ENCODE peak calls at places on chromosomes 5 and 9, in eight cellular contexts. One of them, this sample, is unnamed.

GRCh38 chr5:154164182-154164581 is 26.4 kb upstream of the GALNT10 start:
- DNase-seq in cardiac muscle cell: no peak
- DNase-seq in dorsolateral prefrontal cortex: no peak
- DNase-seq in stomach: no peak
- DNase-seq in endodermal cell: no peak
- DNase-seq in tibial artery: no peak
- DNase-seq in caudate nucleus: no peak
- DNase-seq in right cardiac atrium: no peak
- DNase-seq in this sample: no peak

GRCh38 chr5:151615431-151615830 is 24.3 kb upstream of the FAT2 start:
- DNase-seq in cardiac muscle cell: no peak
- DNase-seq in dorsolateral prefrontal cortex: no peak
- DNase-seq in stomach: no peak
- DNase-seq in endodermal cell: no peak
- DNase-seq in tibial artery: no peak
- DNase-seq in caudate nucleus: no peak
- DNase-seq in right cardiac atrium: no peak
- DNase-seq in this sample: peak; percentile 100

GRCh38 chr5:108642170-108642906 is 105.4 kb upstream of the FER start:
- DNase-seq in cardiac muscle cell: peak; percentile 86
- DNase-seq in dorsolateral prefrontal cortex: peak; percentile 65
- DNase-seq in stomach: peak; percentile 38
- DNase-seq in endodermal cell: peak; percentile 90
- DNase-seq in tibial artery: peak; percentile 41
- DNase-seq in caudate nucleus: peak; percentile 25
- DNase-seq in right cardiac atrium: peak; percentile 44
- DNase-seq in this sample: peak; percentile 54

GRCh38 chr9:128656416-128657343 is at the start of gene DYNC2I2:
- DNase-seq in cardiac muscle cell: peak; percentile 96
- DNase-seq in dorsolateral prefrontal cortex: peak; percentile 90
- DNase-seq in stomach: peak; percentile 98
- DNase-seq in endodermal cell: peak; percentile 98
- DNase-seq in tibial artery: peak; percentile 93
- DNase-seq in caudate nucleus: peak; percentile 81
- DNase-seq in right cardiac atrium: peak; percentile 99
- DNase-seq in this sample: peak; percentile 88

GRCh38 chr5:75363726-75364495 is 26.9 kb downstream of the HMGCR start:
- DNase-seq in cardiac muscle cell: no peak
- DNase-seq in dorsolateral prefrontal cortex: no peak
- DNase-seq in stomach: peak; percentile 84
- DNase-seq in endodermal cell: peak; percentile 56
- DNase-seq in tibial artery: no peak
- DNase-seq in caudate nucleus: no peak
- DNase-seq in right cardiac atrium: peak; percentile 15
- DNase-seq in this sample: no peak

GRCh38 chr5:132819468-132819867 is 6.4 kb downstream of the SOWAHA start:
- DNase-seq in cardiac muscle cell: no peak
- DNase-seq in dorsolateral prefrontal cortex: no peak
- DNase-seq in stomach: peak; percentile 27
- DNase-seq in endodermal cell: no peak
- DNase-seq in tibial artery: no peak
- DNase-seq in caudate nucleus: no peak
- DNase-seq in right cardiac atrium: no peak
- DNase-seq in this sample: no peak

GRCh38 chr5:95715799-95716461 is 15.2 kb upstream of the RHOBTB3 start:
- DNase-seq in cardiac muscle cell: peak; percentile 83
- DNase-seq in dorsolateral prefrontal cortex: no peak
- DNase-seq in stomach: no peak
- DNase-seq in endodermal cell: no peak
- DNase-seq in tibial artery: no peak
- DNase-seq in caudate nucleus: no peak
- DNase-seq in right cardiac atrium: no peak
- DNase-seq in this sample: peak; percentile 83

GRCh38 chr9:19840953-19841352 is 52.1 kb upstream of the SLC24A2 start:
- DNase-seq in cardiac muscle cell: no peak
- DNase-seq in dorsolateral prefrontal cortex: no peak
- DNase-seq in stomach: no peak
- DNase-seq in endodermal cell: no peak
- DNase-seq in tibial artery: no peak
- DNase-seq in caudate nucleus: no peak
- DNase-seq in right cardiac atrium: no peak
- DNase-seq in this sample: no peak

GRCh38 chr9:34876096-34876495 is 82.0 kb upstream of the PHF24 start:
- DNase-seq in cardiac muscle cell: no peak
- DNase-seq in dorsolateral prefrontal cortex: no peak
- DNase-seq in stomach: no peak
- DNase-seq in endodermal cell: no peak
- DNase-seq in tibial artery: no peak
- DNase-seq in caudate nucleus: no peak
- DNase-seq in right cardiac atrium: no peak
- DNase-seq in this sample: peak; percentile 22

GRCh38 chr5:1066676-1067075 is 45.2 kb downstream of the SLC12A7 start:
- DNase-seq in cardiac muscle cell: no peak
- DNase-seq in dorsolateral prefrontal cortex: no peak
- DNase-seq in stomach: no peak
- DNase-seq in endodermal cell: no peak
- DNase-seq in tibial artery: no peak
- DNase-seq in caudate nucleus: no peak
- DNase-seq in right cardiac atrium: no peak
- DNase-seq in this sample: no peak

GRCh38 chr9:38435526-38435925 is 11.3 kb upstream of the IGFBPL1 start:
- DNase-seq in cardiac muscle cell: peak; percentile 6
- DNase-seq in dorsolateral prefrontal cortex: no peak
- DNase-seq in stomach: no peak
- DNase-seq in endodermal cell: no peak
- DNase-seq in tibial artery: no peak
- DNase-seq in caudate nucleus: no peak
- DNase-seq in right cardiac atrium: no peak
- DNase-seq in this sample: no peak

GRCh38 chr9:4262735-4263141 is 37.1 kb downstream of the GLIS3 start:
- DNase-seq in cardiac muscle cell: peak; percentile 75
- DNase-seq in dorsolateral prefrontal cortex: no peak
- DNase-seq in stomach: no peak
- DNase-seq in endodermal cell: peak; percentile 68
- DNase-seq in tibial artery: no peak
- DNase-seq in caudate nucleus: no peak
- DNase-seq in right cardiac atrium: no peak
- DNase-seq in this sample: peak; percentile 87

GRCh38 chr5:114447084-114447773 is 85.4 kb downstream of the KCNN2 start:
- DNase-seq in cardiac muscle cell: peak; percentile 2
- DNase-seq in dorsolateral prefrontal cortex: no peak
- DNase-seq in stomach: no peak
- DNase-seq in endodermal cell: no peak
- DNase-seq in tibial artery: no peak
- DNase-seq in caudate nucleus: no peak
- DNase-seq in right cardiac atrium: no peak
- DNase-seq in this sample: no peak

GRCh38 chr9:91741529-91741928 is 208.5 kb downstream of the ROR2 start:
- DNase-seq in cardiac muscle cell: peak; percentile 67
- DNase-seq in dorsolateral prefrontal cortex: no peak
- DNase-seq in stomach: no peak
- DNase-seq in endodermal cell: no peak
- DNase-seq in tibial artery: no peak
- DNase-seq in caudate nucleus: no peak
- DNase-seq in right cardiac atrium: no peak
- DNase-seq in this sample: peak; percentile 71

GRCh38 chr5:132487841-132488555 is 2.6 kb downstream of the IRF1 start:
- DNase-seq in cardiac muscle cell: no peak
- DNase-seq in dorsolateral prefrontal cortex: peak; percentile 19
- DNase-seq in stomach: peak; percentile 25
- DNase-seq in endodermal cell: peak; percentile 29
- DNase-seq in tibial artery: no peak
- DNase-seq in caudate nucleus: no peak
- DNase-seq in right cardiac atrium: no peak
- DNase-seq in this sample: no peak

GRCh38 chr5:20023686-20024085 is 35.7 kb upstream of the CDH18 start:
- DNase-seq in cardiac muscle cell: peak; percentile 7
- DNase-seq in dorsolateral prefrontal cortex: no peak
- DNase-seq in stomach: no peak
- DNase-seq in endodermal cell: no peak
- DNase-seq in tibial artery: no peak
- DNase-seq in caudate nucleus: no peak
- DNase-seq in right cardiac atrium: no peak
- DNase-seq in this sample: no peak

GRCh38 chr5:68343421-68343826 is 127.9 kb downstream of the PIK3R1 start:
- DNase-seq in cardiac muscle cell: peak; percentile 88
- DNase-seq in dorsolateral prefrontal cortex: no peak
- DNase-seq in stomach: peak; percentile 46
- DNase-seq in endodermal cell: peak; percentile 50
- DNase-seq in tibial artery: peak; percentile 90
- DNase-seq in caudate nucleus: no peak
- DNase-seq in right cardiac atrium: peak; percentile 59
- DNase-seq in this sample: peak; percentile 98

GRCh38 chr9:12817702-12818101 is 42.9 kb downstream of the LURAP1L start:
- DNase-seq in cardiac muscle cell: no peak
- DNase-seq in dorsolateral prefrontal cortex: no peak
- DNase-seq in stomach: peak; percentile 65
- DNase-seq in endodermal cell: peak; percentile 68
- DNase-seq in tibial artery: no peak
- DNase-seq in caudate nucleus: no peak
- DNase-seq in right cardiac atrium: no peak
- DNase-seq in this sample: peak; percentile 99

GRCh38 chr9:12815895-12816294 is 41.1 kb downstream of the LURAP1L start:
- DNase-seq in cardiac muscle cell: peak; percentile 80
- DNase-seq in dorsolateral prefrontal cortex: no peak
- DNase-seq in stomach: no peak
- DNase-seq in endodermal cell: no peak
- DNase-seq in tibial artery: no peak
- DNase-seq in caudate nucleus: no peak
- DNase-seq in right cardiac atrium: no peak
- DNase-seq in this sample: no peak

GRCh38 chr9:12814877-12815237 is 40.0 kb downstream of the LURAP1L start:
- DNase-seq in cardiac muscle cell: no peak
- DNase-seq in dorsolateral prefrontal cortex: no peak
- DNase-seq in stomach: no peak
- DNase-seq in endodermal cell: no peak
- DNase-seq in tibial artery: no peak
- DNase-seq in caudate nucleus: no peak
- DNase-seq in right cardiac atrium: no peak
- DNase-seq in this sample: no peak

GRCh38 chr9:12818431-12819000 is 43.7 kb downstream of the LURAP1L start:
- DNase-seq in cardiac muscle cell: peak; percentile 73
- DNase-seq in dorsolateral prefrontal cortex: no peak
- DNase-seq in stomach: no peak
- DNase-seq in endodermal cell: peak; percentile 59
- DNase-seq in tibial artery: peak; percentile 25
- DNase-seq in caudate nucleus: no peak
- DNase-seq in right cardiac atrium: no peak
- DNase-seq in this sample: no peak

GRCh38 chr9:12816656-12817101 is 41.9 kb downstream of the LURAP1L start:
- DNase-seq in cardiac muscle cell: no peak
- DNase-seq in dorsolateral prefrontal cortex: no peak
- DNase-seq in stomach: no peak
- DNase-seq in endodermal cell: no peak
- DNase-seq in tibial artery: no peak
- DNase-seq in caudate nucleus: no peak
- DNase-seq in right cardiac atrium: no peak
- DNase-seq in this sample: no peak
- H3K27ac ChIP-seq in cardiac muscle cell: no peak overlapping the region
- H3K27ac ChIP-seq in dorsolateral prefrontal cortex: no peak overlapping the region
- H3K27ac ChIP-seq in stomach: peak overlapping the region; percentile 84
- H3K27ac ChIP-seq in endodermal cell: no peak overlapping the region
- H3K27ac ChIP-seq in tibial artery: peak overlapping the region; percentile 64
- H3K27ac ChIP-seq in caudate nucleus: no peak overlapping the region
- H3K27ac ChIP-seq in right cardiac atrium: no peak overlapping the region
- H3K27ac ChIP-seq in this sample: peak overlapping the region; percentile 100

GRCh38 chr5:113176196-113176595 is 199.6 kb downstream of the DCP2 start:
- DNase-seq in cardiac muscle cell: no peak
- DNase-seq in dorsolateral prefrontal cortex: no peak
- DNase-seq in stomach: no peak
- DNase-seq in endodermal cell: peak; percentile 24
- DNase-seq in tibial artery: no peak
- DNase-seq in caudate nucleus: no peak
- DNase-seq in right cardiac atrium: no peak
- DNase-seq in this sample: no peak
- H3K27ac ChIP-seq in cardiac muscle cell: peak overlapping the region; percentile 5
- H3K27ac ChIP-seq in dorsolateral prefrontal cortex: no peak overlapping the region
- H3K27ac ChIP-seq in stomach: no peak overlapping the region
- H3K27ac ChIP-seq in endodermal cell: no peak overlapping the region
- H3K27ac ChIP-seq in tibial artery: no peak overlapping the region
- H3K27ac ChIP-seq in caudate nucleus: no peak overlapping the region
- H3K27ac ChIP-seq in right cardiac atrium: no peak overlapping the region
- H3K27ac ChIP-seq in this sample: no peak overlapping the region

DNA sequence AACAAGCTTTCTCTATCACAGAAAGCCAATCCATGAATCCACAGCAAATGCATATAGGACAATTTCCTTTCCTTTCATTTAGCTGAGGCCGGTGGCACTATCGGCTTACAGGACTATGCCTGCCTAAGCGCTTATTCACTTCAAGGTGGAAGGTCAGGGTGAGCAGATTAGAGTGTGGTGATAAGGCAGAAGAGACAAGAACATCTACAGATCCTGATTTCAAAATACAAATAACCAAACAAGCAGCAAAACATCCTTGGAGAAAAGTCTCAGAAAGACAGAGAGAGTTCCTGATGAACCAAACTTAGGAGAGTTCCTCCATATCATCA is 57.2 kb downstream of the MEF2C start:
- DNase-seq in cardiac muscle cell: no peak
- DNase-seq in dorsolateral prefrontal cortex: no peak
- DNase-seq in stomach: no peak
- DNase-seq in endodermal cell: no peak
- DNase-seq in tibial artery: no peak
- DNase-seq in caudate nucleus: no peak
- DNase-seq in right cardiac atrium: no peak
- DNase-seq in this sample: no peak
- H3K27ac ChIP-seq in cardiac muscle cell: peak overlapping the region; percentile 88
- H3K27ac ChIP-seq in dorsolateral prefrontal cortex: peak overlapping the region; percentile 80
- H3K27ac ChIP-seq in stomach: peak overlapping the region; percentile 64
- H3K27ac ChIP-seq in endodermal cell: no peak overlapping the region
- H3K27ac ChIP-seq in tibial artery: peak overlapping the region; percentile 70
- H3K27ac ChIP-seq in caudate nucleus: peak overlapping the region; percentile 38
- H3K27ac ChIP-seq in right cardiac atrium: peak overlapping the region; percentile 99
- H3K27ac ChIP-seq in this sample: no peak overlapping the region

GRCh38 chr5:88143693-88144218 is 124.9 kb downstream of the TMEM161B start:
- DNase-seq in cardiac muscle cell: no peak
- DNase-seq in dorsolateral prefrontal cortex: no peak
- DNase-seq in stomach: no peak
- DNase-seq in endodermal cell: no peak
- DNase-seq in tibial artery: no peak
- DNase-seq in caudate nucleus: no peak
- DNase-seq in right cardiac atrium: no peak
- DNase-seq in this sample: no peak

GRCh38 chr5:88144219-88145040 is 124.2 kb downstream of the TMEM161B start:
- DNase-seq in cardiac muscle cell: no peak
- DNase-seq in dorsolateral prefrontal cortex: no peak
- DNase-seq in stomach: no peak
- DNase-seq in endodermal cell: peak; percentile 70
- DNase-seq in tibial artery: no peak
- DNase-seq in caudate nucleus: no peak
- DNase-seq in right cardiac atrium: no peak
- DNase-seq in this sample: no peak

GRCh38 chr5:88142801-88143692 is 125.6 kb downstream of the TMEM161B start:
- DNase-seq in cardiac muscle cell: peak; percentile 6
- DNase-seq in dorsolateral prefrontal cortex: peak; percentile 53
- DNase-seq in stomach: no peak
- DNase-seq in endodermal cell: peak; percentile 49
- DNase-seq in tibial artery: peak; percentile 71
- DNase-seq in caudate nucleus: no peak
- DNase-seq in right cardiac atrium: peak; percentile 55
- DNase-seq in this sample: peak; percentile 8

GRCh38 chr5:88145205-88145602 is 123.4 kb downstream of the TMEM161B start:
- DNase-seq in cardiac muscle cell: no peak
- DNase-seq in dorsolateral prefrontal cortex: no peak
- DNase-seq in stomach: no peak
- DNase-seq in endodermal cell: no peak
- DNase-seq in tibial artery: peak; percentile 22
- DNase-seq in caudate nucleus: no peak
- DNase-seq in right cardiac atrium: no peak
- DNase-seq in this sample: no peak

GRCh38 chr5:88145603-88146467 is 122.8 kb downstream of the TMEM161B start:
- DNase-seq in cardiac muscle cell: no peak
- DNase-seq in dorsolateral prefrontal cortex: no peak
- DNase-seq in stomach: no peak
- DNase-seq in endodermal cell: peak; percentile 79
- DNase-seq in tibial artery: no peak
- DNase-seq in caudate nucleus: no peak
- DNase-seq in right cardiac atrium: peak; percentile 11
- DNase-seq in this sample: no peak
- H3K27ac ChIP-seq in cardiac muscle cell: no peak overlapping the region
- H3K27ac ChIP-seq in dorsolateral prefrontal cortex: peak overlapping the region; percentile 100
- H3K27ac ChIP-seq in stomach: no peak overlapping the region
- H3K27ac ChIP-seq in endodermal cell: no peak overlapping the region
- H3K27ac ChIP-seq in tibial artery: no peak overlapping the region
- H3K27ac ChIP-seq in caudate nucleus: peak overlapping the region; percentile 41
- H3K27ac ChIP-seq in right cardiac atrium: no peak overlapping the region
- H3K27ac ChIP-seq in this sample: no peak overlapping the region

This sample was measured in mammary epithelial cell.